ENCODE peak calls at places on chromosome 5, in ten cellular contexts. One of them, this sample, is unnamed.

GRCh38 chr5:62284946-62285891 is 20.8 kb upstream of the KIF2A start:
- DNase-seq in heart left ventricle: no peak
- DNase-seq in body of pancreas: no peak
- DNase-seq in brain microvascular endothelial cell: no peak
- DNase-seq in AG09319: no peak
- DNase-seq in AG04450: no peak
- DNase-seq in PC-3: no peak
- DNase-seq in kidney epithelial cell: no peak
- DNase-seq in thyroid gland: no peak
- DNase-seq in uterus: no peak
- DNase-seq in this sample: no peak

GRCh38 chr5:59151162-59151889 is 568.5 kb downstream of the RAB3C start:
- DNase-seq in brain microvascular endothelial cell: no peak
- DNase-seq in AG04450: no peak
- DNase-seq in uterus: no peak
- DNase-seq in PC-3: no peak
- DNase-seq in thyroid gland: no peak
- DNase-seq in AG09319: no peak
- DNase-seq in body of pancreas: no peak
- DNase-seq in kidney epithelial cell: no peak
- DNase-seq in heart left ventricle: no peak
- DNase-seq in this sample: no peak

GRCh38 chr5:24633705-24634325 is 11.0 kb downstream of the CDH10 start:
- DNase-seq in AG09319: no peak
- DNase-seq in PC-3: peak
- DNase-seq in uterus: no peak
- DNase-seq in thyroid gland: no peak
- DNase-seq in kidney epithelial cell: no peak
- DNase-seq in AG04450: no peak
- DNase-seq in body of pancreas: no peak
- DNase-seq in heart left ventricle: no peak
- DNase-seq in brain microvascular endothelial cell: peak
- DNase-seq in this sample: no peak

GRCh38 chr5:111245654-111246053 is 21.5 kb downstream of the CAMK4 start:
- DNase-seq in body of pancreas: no peak
- DNase-seq in uterus: no peak
- DNase-seq in kidney epithelial cell: no peak
- DNase-seq in thyroid gland: no peak
- DNase-seq in heart left ventricle: no peak
- DNase-seq in PC-3: no peak
- DNase-seq in AG09319: no peak
- DNase-seq in AG04450: no peak
- DNase-seq in brain microvascular endothelial cell: no peak
- DNase-seq in this sample: no peak

GRCh38 chr5:154860765-154861164 is 2.3 kb downstream of the CNOT8 start:
- DNase-seq in PC-3: no peak
- DNase-seq in uterus: no peak
- DNase-seq in AG09319: no peak
- DNase-seq in kidney epithelial cell: no peak
- DNase-seq in body of pancreas: no peak
- DNase-seq in brain microvascular endothelial cell: no peak
- DNase-seq in AG04450: no peak
- DNase-seq in heart left ventricle: no peak
- DNase-seq in thyroid gland: no peak
- DNase-seq in this sample: no peak

GRCh38 chr5:82467006-82467561 is 188.9 kb upstream of the RPS23 start:
- DNase-seq in AG04450: no peak
- DNase-seq in heart left ventricle: no peak
- DNase-seq in kidney epithelial cell: no peak
- DNase-seq in uterus: peak
- DNase-seq in thyroid gland: no peak
- DNase-seq in AG09319: peak
- DNase-seq in PC-3: no peak
- DNase-seq in body of pancreas: no peak
- DNase-seq in brain microvascular endothelial cell: peak
- DNase-seq in this sample: no peak

GRCh38 chr5:111779260-111780254 is 22.6 kb upstream of the NREP start:
- DNase-seq in brain microvascular endothelial cell: no peak
- DNase-seq in body of pancreas: no peak
- DNase-seq in thyroid gland: peak
- DNase-seq in AG04450: no peak
- DNase-seq in AG09319: no peak
- DNase-seq in heart left ventricle: no peak
- DNase-seq in PC-3: peak
- DNase-seq in kidney epithelial cell: no peak
- DNase-seq in uterus: no peak
- DNase-seq in this sample: no peak

GRCh38 chr5:35213608-35214007 is 16.7 kb downstream of the PRLR start:
- DNase-seq in AG04450: no peak
- DNase-seq in AG09319: no peak
- DNase-seq in body of pancreas: no peak
- DNase-seq in PC-3: peak
- DNase-seq in uterus: no peak
- DNase-seq in heart left ventricle: no peak
- DNase-seq in brain microvascular endothelial cell: no peak
- DNase-seq in thyroid gland: no peak
- DNase-seq in kidney epithelial cell: no peak
- DNase-seq in this sample: no peak

GRCh38 chr5:156450778-156451177 is 123.8 kb downstream of the SGCD start:
- DNase-seq in uterus: no peak
- DNase-seq in PC-3: no peak
- DNase-seq in AG04450: no peak
- DNase-seq in AG09319: no peak
- DNase-seq in heart left ventricle: no peak
- DNase-seq in body of pancreas: no peak
- DNase-seq in brain microvascular endothelial cell: no peak
- DNase-seq in kidney epithelial cell: no peak
- DNase-seq in thyroid gland: no peak
- DNase-seq in this sample: no peak

GRCh38 chr5:178502401-178503100 is 87.6 kb downstream of the COL23A1 start:
- DNase-seq in PC-3: peak
- DNase-seq in kidney epithelial cell: no peak
- DNase-seq in thyroid gland: no peak
- DNase-seq in uterus: no peak
- DNase-seq in body of pancreas: no peak
- DNase-seq in brain microvascular endothelial cell: no peak
- DNase-seq in AG04450: no peak
- DNase-seq in heart left ventricle: no peak
- DNase-seq in AG09319: no peak
- DNase-seq in this sample: no peak

GRCh38 chr5:145220491-145220890 is 614.7 kb downstream of the PRELID2 start:
- DNase-seq in AG09319: no peak
- DNase-seq in thyroid gland: no peak
- DNase-seq in heart left ventricle: no peak
- DNase-seq in PC-3: no peak
- DNase-seq in brain microvascular endothelial cell: no peak
- DNase-seq in AG04450: no peak
- DNase-seq in uterus: no peak
- DNase-seq in body of pancreas: no peak
- DNase-seq in kidney epithelial cell: no peak
- DNase-seq in this sample: no peak

DNA sequence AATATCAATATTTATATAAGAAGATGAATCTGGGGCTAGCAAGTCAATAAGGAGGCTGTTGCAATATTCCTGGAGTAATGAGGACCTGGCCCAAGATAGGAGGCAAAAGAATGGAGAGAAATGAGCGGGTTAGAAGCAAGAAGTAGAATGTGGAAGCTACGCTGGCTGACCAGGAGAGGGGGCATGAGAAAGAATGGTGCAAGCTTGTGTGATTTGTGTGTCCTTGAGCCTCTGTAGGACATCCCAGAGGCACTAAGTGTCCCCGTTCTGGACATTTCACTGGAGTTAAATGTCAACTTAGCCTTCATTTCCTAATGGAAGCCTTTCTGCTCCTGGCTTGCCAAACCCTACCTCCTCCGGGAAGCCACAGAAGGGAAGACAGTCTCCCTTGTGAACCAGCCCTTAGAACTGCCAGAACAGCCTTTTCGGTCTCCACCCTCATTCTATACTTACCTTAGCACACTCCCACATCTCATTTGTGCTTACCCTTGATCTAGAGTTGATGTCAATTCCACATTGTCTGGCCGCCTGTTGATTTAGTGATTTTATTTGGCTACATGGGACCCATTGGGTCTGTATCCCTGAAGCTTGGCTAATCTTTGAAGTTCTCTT is 6.7 kb upstream of the PDE6A start:
- DNase-seq in brain microvascular endothelial cell: no peak
- DNase-seq in PC-3: no peak
- DNase-seq in AG09319: no peak
- DNase-seq in uterus: no peak
- DNase-seq in body of pancreas: no peak
- DNase-seq in thyroid gland: no peak
- DNase-seq in AG04450: no peak
- DNase-seq in kidney epithelial cell: no peak
- DNase-seq in heart left ventricle: no peak
- DNase-seq in this sample: no peak
- TF ChIP-seq CTCF in brain microvascular endothelial cell: peak
- TF ChIP-seq CTCF in PC-3: peak
- TF ChIP-seq CTCF in AG09319: no peak
- TF ChIP-seq CTCF in uterus: no peak
- TF ChIP-seq CTCF in body of pancreas: no peak
- TF ChIP-seq CTCF in thyroid gland: no peak
- TF ChIP-seq CTCF in AG04450: no peak
- TF ChIP-seq CTCF in kidney epithelial cell: no peak
- TF ChIP-seq CTCF in heart left ventricle: no peak
- TF ChIP-seq CTCF in this sample: peak

GRCh38 chr5:26326153-26326759 is 712.1 kb downstream of the CDH9 start:
- DNase-seq in brain microvascular endothelial cell: no peak
- DNase-seq in heart left ventricle: no peak
- DNase-seq in PC-3: no peak
- DNase-seq in thyroid gland: no peak
- DNase-seq in uterus: no peak
- DNase-seq in AG04450: no peak
- DNase-seq in body of pancreas: no peak
- DNase-seq in kidney epithelial cell: no peak
- DNase-seq in AG09319: no peak
- DNase-seq in this sample: no peak

GRCh38 chr5:26323794-26324193 is 714.6 kb downstream of the CDH9 start:
- DNase-seq in uterus: no peak
- DNase-seq in body of pancreas: no peak
- DNase-seq in kidney epithelial cell: no peak
- DNase-seq in thyroid gland: no peak
- DNase-seq in PC-3: no peak
- DNase-seq in heart left ventricle: no peak
- DNase-seq in brain microvascular endothelial cell: no peak
- DNase-seq in AG09319: no peak
- DNase-seq in AG04450: no peak
- DNase-seq in this sample: no peak

GRCh38 chr5:26329562-26330189 is 708.7 kb downstream of the CDH9 start:
- DNase-seq in uterus: no peak
- DNase-seq in AG04450: no peak
- DNase-seq in brain microvascular endothelial cell: no peak
- DNase-seq in kidney epithelial cell: no peak
- DNase-seq in AG09319: no peak
- DNase-seq in thyroid gland: no peak
- DNase-seq in body of pancreas: no peak
- DNase-seq in heart left ventricle: no peak
- DNase-seq in PC-3: peak
- DNase-seq in this sample: no peak
- TF ChIP-seq CTCF in uterus: no peak
- TF ChIP-seq CTCF in AG04450: no peak
- TF ChIP-seq CTCF in brain microvascular endothelial cell: no peak
- TF ChIP-seq CTCF in kidney epithelial cell: peak
- TF ChIP-seq CTCF in AG09319: no peak
- TF ChIP-seq CTCF in thyroid gland: no peak
- TF ChIP-seq CTCF in body of pancreas: no peak
- TF ChIP-seq CTCF in heart left ventricle: no peak
- TF ChIP-seq CTCF in PC-3: peak
- TF ChIP-seq CTCF in this sample: no peak

DNA sequence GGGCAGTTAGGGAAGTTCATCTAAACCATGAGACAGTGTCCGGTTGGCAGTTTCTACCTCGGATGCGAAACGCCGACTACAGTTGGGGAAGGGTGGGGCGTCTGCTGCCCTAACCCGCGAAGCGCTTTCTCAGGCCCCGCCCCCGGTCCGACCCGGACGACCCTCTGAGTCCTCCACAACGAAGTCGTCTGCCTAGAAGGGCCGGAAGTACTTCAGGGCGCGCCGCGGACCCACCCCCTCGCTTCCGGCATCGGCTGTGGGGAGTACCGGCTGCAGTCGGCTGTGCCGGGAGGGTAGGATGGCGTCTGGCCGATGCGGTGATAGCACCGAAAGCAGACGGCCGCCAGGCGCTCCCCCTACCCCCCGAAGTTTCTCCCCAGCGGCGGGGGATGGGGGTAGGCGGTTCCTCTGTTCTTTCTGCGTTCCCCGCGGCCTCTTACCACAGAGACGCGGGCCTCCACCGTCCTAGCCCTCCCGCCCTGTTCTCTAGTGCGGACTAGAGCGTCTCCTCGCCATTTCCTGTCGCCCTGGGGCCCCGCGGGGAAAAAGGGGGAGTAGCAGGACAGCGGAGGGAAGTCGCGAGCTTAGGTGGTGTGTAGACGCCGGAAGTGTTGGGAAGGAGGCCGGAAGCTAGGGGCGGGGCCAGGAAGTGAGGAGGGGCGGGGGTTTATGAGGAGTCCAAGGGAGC is at the start of gene TRIM41:
- DNase-seq in heart left ventricle: peak
- DNase-seq in kidney epithelial cell: peak
- DNase-seq in brain microvascular endothelial cell: peak
- DNase-seq in uterus: peak
- DNase-seq in PC-3: peak
- DNase-seq in AG09319: peak
- DNase-seq in AG04450: peak
- DNase-seq in thyroid gland: peak
- DNase-seq in body of pancreas: peak
- DNase-seq in this sample: peak
- TF ChIP-seq CTCF in heart left ventricle: no peak
- TF ChIP-seq CTCF in kidney epithelial cell: peak
- TF ChIP-seq CTCF in brain microvascular endothelial cell: peak
- TF ChIP-seq CTCF in uterus: peak
- TF ChIP-seq CTCF in PC-3: no peak
- TF ChIP-seq CTCF in AG09319: no peak
- TF ChIP-seq CTCF in AG04450: no peak
- TF ChIP-seq CTCF in thyroid gland: no peak
- TF ChIP-seq CTCF in body of pancreas: peak
- TF ChIP-seq CTCF in this sample: no peak

DNA sequence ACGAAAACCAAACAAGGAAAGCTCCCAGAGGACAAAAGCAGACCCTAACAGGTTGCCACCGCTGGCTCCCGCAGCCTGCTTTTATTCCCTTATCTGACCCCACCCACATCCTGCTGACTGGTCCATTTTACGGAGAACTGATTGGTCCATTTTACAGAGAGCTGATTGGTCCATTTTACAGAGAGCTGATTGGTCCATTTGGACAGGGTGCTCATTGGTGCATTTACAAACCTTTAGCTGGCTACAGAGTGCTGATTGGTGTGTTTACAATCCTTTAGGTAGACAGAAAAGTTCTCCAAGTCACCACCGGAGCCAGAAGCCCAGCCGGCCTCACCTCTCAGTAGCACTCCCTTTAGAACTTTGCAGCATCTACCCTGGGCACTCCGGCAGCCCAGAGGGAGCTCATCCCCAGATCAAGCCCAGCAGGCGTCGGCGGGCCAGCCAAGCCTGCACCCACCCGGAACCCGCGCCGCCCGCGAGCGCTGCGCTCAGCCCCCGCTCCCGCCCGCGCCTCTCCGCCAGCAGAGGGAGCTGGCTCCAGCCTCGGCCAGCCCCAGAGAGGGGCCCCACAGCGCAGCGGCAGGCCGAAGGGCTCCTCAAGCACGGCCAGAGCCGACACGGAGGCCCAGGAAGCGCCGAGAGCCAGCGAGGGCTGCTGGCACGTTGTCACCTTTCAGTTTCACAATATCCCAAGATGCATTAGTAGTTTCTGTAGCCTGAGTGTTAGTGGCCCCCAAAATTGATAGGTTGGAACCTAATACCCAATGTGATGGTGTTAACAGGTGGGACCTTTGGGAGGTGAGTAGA is 35.3 kb upstream of the CLPTM1L start:
- DNase-seq in brain microvascular endothelial cell: no peak
- DNase-seq in kidney epithelial cell: no peak
- DNase-seq in uterus: no peak
- DNase-seq in AG09319: no peak
- DNase-seq in thyroid gland: peak
- DNase-seq in AG04450: no peak
- DNase-seq in PC-3: no peak
- DNase-seq in body of pancreas: peak
- DNase-seq in heart left ventricle: no peak
- DNase-seq in this sample: no peak
- TF ChIP-seq CTCF in brain microvascular endothelial cell: peak
- TF ChIP-seq CTCF in kidney epithelial cell: peak
- TF ChIP-seq CTCF in uterus: no peak
- TF ChIP-seq CTCF in AG09319: peak
- TF ChIP-seq CTCF in thyroid gland: peak
- TF ChIP-seq CTCF in AG04450: peak
- TF ChIP-seq CTCF in PC-3: peak
- TF ChIP-seq CTCF in body of pancreas: peak
- TF ChIP-seq CTCF in heart left ventricle: peak
- TF ChIP-seq CTCF in this sample: peak

This sample was measured in CD14-positive monocyte.